ENCODE peak calls at places on chromosomes 7 and 10, in nine cellular contexts. P is stimulated activated CD4-positive, alpha-beta T cell treated with anti-CD3 and anti-CD28 coated beads, Interleukin-4, amount 100 ng/mL, for 48 hours; Z is activated CD8-positive, alpha-beta memory T cell treated with anti-CD3 and anti-CD28 coated beads, Interleukin-2, amount 50 U/mL, for 48 hours; W is GM18507; Q is left ventricle myocardium superior; Y is NCI-H460; M is activated naive CD8-positive, alpha-beta T cell treated with anti-CD3 and anti-CD28 coated beads for 36 hours; K is GM23248; X is NCI-H748 treated with DMSO at 0.1 percent for 48 hours. J is an unnamed sample.

GRCh38 chr7:41652265-41652664 is 50.6 kb downstream of the INHBA start:
- DNase-seq in Z (no peak), P (no peak), Q (no peak), X (no peak), K (peak; percentile 8), M (no peak), W (no peak), Y (no peak), J (no peak)

GRCh38 chr10:102931643-102932042 is 13.5 kb downstream of the CNNM2 start:
- DNase-seq in P (no peak), M (no peak), Z (no peak), X (no peak), Q (no peak), K (no peak), W (no peak), Y (no peak), J (no peak)

GRCh38 chr7:40885503-40885902 is 750.7 kb downstream of the SUGCT start:
- DNase-seq in K (peak; percentile 12), M (no peak), Z (no peak), Y (no peak), P (no peak), W (no peak), Q (no peak), X (no peak), J (no peak)

GRCh38 chr7:18890885-18891621 is 226.4 kb downstream of the TWIST1 start:
- DNase-seq in Z (no peak), Q (no peak), W (no peak), K (no peak), X (no peak), P (no peak), Y (no peak), M (no peak), J (no peak)

GRCh38 chr7:2306688-2307087 is 7.6 kb downstream of the SNX8 start:
- DNase-seq in Q (no peak), W (no peak), P (no peak), K (no peak), M (no peak), Y (no peak), X (no peak), Z (no peak), J (no peak)

GRCh38 chr10:33968983-33969382 is 634.5 kb upstream of the NRP1 start:
- DNase-seq in Y (no peak), W (no peak), X (no peak), M (no peak), Z (no peak), Q (no peak), K (no peak), P (no peak), J (no peak)

GRCh38 chr7:151059362-151060112 is at the start of gene SLC4A2:
- DNase-seq in P (peak; percentile 67), Q (peak; percentile 92), M (peak; percentile 81), X (peak; percentile 39), K (peak; percentile 86), Z (peak; percentile 85), W (peak; percentile 82), Y (peak; percentile 61), J (no peak)

GRCh38 chr10:30058111-30058510 is 1.3 kb downstream of the JCAD start:
- DNase-seq in Z (no peak), P (no peak), X (no peak), Q (no peak), M (no peak), W (no peak), Y (no peak), K (no peak), J (no peak)

GRCh38 chr7:146701166-146701565 is 584.6 kb downstream of the CNTNAP2 start:
- DNase-seq in X (peak; percentile 47), P (no peak), K (no peak), W (no peak), Q (no peak), Y (no peak), M (no peak), Z (no peak), J (no peak)

GRCh38 chr7:137628211-137628610 is 218.6 kb downstream of the DGKI start:
- DNase-seq in P (no peak), X (no peak), Z (no peak), M (no peak), W (no peak), K (no peak), Q (no peak), Y (no peak), J (no peak)

GRCh38 chr10:78772986-78773530 is 295.7 kb upstream of the ZMIZ1 start:
- DNase-seq in Q (no peak), W (no peak), Y (no peak), M (no peak), K (no peak), Z (no peak), X (no peak), P (no peak), J (no peak)

GRCh38 chr10:26755443-26755903 is 58.0 kb downstream of the PDSS1 start:
- DNase-seq in Q (no peak), W (peak; percentile 32), K (peak; percentile 54), M (no peak), Y (peak; percentile 7), P (no peak), Z (no peak), X (no peak), J (no peak)

GRCh38 chr10:28858641-28859040 is 181.3 kb downstream of the BAMBI start:
- DNase-seq in Z (no peak), Y (no peak), W (no peak), M (no peak), K (no peak), P (no peak), X (no peak), Q (no peak), J (no peak)

GRCh38 chr7:7843972-7844371 is 124.6 kb upstream of the GLCCI1 start:
- DNase-seq in Z (no peak), X (no peak), Q (no peak), K (peak; percentile 2), W (no peak), M (no peak), Y (no peak), P (no peak), J (no peak)

GRCh38 chr7:50653997-50654425 is 88.8 kb upstream of the DDC start:
- DNase-seq in M (no peak), Z (no peak), W (no peak), K (peak; percentile 74), X (no peak), Y (no peak), P (no peak), Q (peak; percentile 76), J (no peak)

GRCh38 chr7:150431839-150432658 is 18.4 kb upstream of the GIMAP8 start:
- DNase-seq in Q (no peak), Z (no peak), Y (no peak), M (no peak), P (no peak), K (no peak), X (no peak), W (no peak), J (no peak)

GRCh38 chr10:79034271-79034876 is 34.4 kb upstream of the ZMIZ1 start:
- DNase-seq in Y (no peak), P (no peak), Q (peak; percentile 2), W (no peak), Z (no peak), K (no peak), M (no peak), X (no peak), J (no peak)

GRCh38 chr7:69367785-69368184 is 230.5 kb upstream of the AUTS2 start:
- DNase-seq in Y (peak; percentile 59), Q (no peak), X (no peak), W (no peak), Z (no peak), K (peak; percentile 54), P (no peak), M (no peak), J (no peak)

GRCh38 chr7:114901771-114902170 is 20.1 kb upstream of the MDFIC start:
- DNase-seq in K (peak; percentile 43), Z (no peak), P (no peak), Y (no peak), Q (no peak), X (no peak), W (no peak), M (no peak), J (peak; percentile 58)

GRCh38 chr10:72328045-72328828 is 26.5 kb downstream of the DNAJB12 start:
- DNase-seq in Y (peak; percentile 88), Z (peak; percentile 85), X (no peak), Q (peak; percentile 89), M (no peak), P (no peak), K (peak; percentile 72), W (no peak), J (no peak)

GRCh38 chr7:35035511-35035921 is 1.8 kb downstream of the DPY19L1 start:
- DNase-seq in Q (no peak), K (peak; percentile 52), Z (no peak), P (peak; percentile 13), M (no peak), W (no peak), Y (peak; percentile 50), X (peak; percentile 21), J (no peak)

GRCh38 chr7:157616426-157616825 is 279.6 kb downstream of the DNAJB6 start:
- DNase-seq in Y (no peak), M (no peak), X (no peak), P (no peak), W (no peak), Q (no peak), Z (no peak), K (no peak), J (no peak)

GRCh38 chr10:56288403-56288802 is 72.7 kb downstream of the ZWINT start:
- DNase-seq in K (no peak), Z (no peak), Y (no peak), Q (no peak), M (no peak), W (no peak), X (no peak), P (no peak), J (no peak)

GRCh38 chr10:51369903-51370302 is 295.6 kb downstream of the PRKG1 start:
- DNase-seq in Q (no peak), Z (no peak), M (no peak), P (no peak), X (no peak), Y (no peak), K (peak; percentile 91), W (no peak), J (no peak)

GRCh38 chr7:55549457-55549856 is 22.8 kb downstream of the VOPP1 start:
- DNase-seq in Z (no peak), M (no peak), Y (no peak), P (no peak), X (no peak), W (no peak), Q (no peak), K (no peak), J (no peak)

GRCh38 chr10:122669842-122670241 is 29.8 kb downstream of the C10orf120 start:
- DNase-seq in P (no peak), Q (no peak), Y (no peak), K (no peak), W (no peak), M (no peak), Z (no peak), X (no peak), J (no peak)

GRCh38 chr7:141231018-141231792 is 157.3 kb downstream of the TMEM178B start:
- DNase-seq in Y (peak; percentile 16), K (peak; percentile 10), X (peak; percentile 31), P (no peak), W (no peak), M (no peak), Z (no peak), Q (peak; percentile 51), J (no peak)

GRCh38 chr7:38318803-38319416 is 45.5 kb upstream of the TARP start:
- DNase-seq in Y (peak; percentile 64), X (peak; percentile 69), W (peak; percentile 45), P (no peak), K (peak; percentile 83), Q (no peak), Z (no peak), M (no peak), J (peak; percentile 14)

GRCh38 chr7:94971051-94971867 is 63.9 kb downstream of the PPP1R9A start:
- DNase-seq in P (no peak), Z (no peak), K (peak; percentile 65), W (no peak), X (no peak), M (no peak), Q (no peak), Y (no peak), J (no peak)

GRCh38 chr10:57707300-57707658 is 560.4 kb downstream of the IPMK start:
- DNase-seq in Y (no peak), W (no peak), X (no peak), P (no peak), Q (no peak), M (no peak), K (no peak), Z (no peak), J (no peak)

GRCh38 chr10:100983868-100984669 is 3.2 kb downstream of the MRPL43 start:
- DNase-seq in P (no peak), M (no peak), K (no peak), W (no peak), Q (no peak), X (no peak), Z (peak; percentile 43), Y (no peak), J (no peak)